ENCODE peak calls at places on chromosomes 2 and 18, in eight cellular contexts. L is heart left ventricle, M is AG04450, S is RWPE2, E is colonic mucosa, Q is body of pancreas, V is endothelial cell of umbilical vein, T is dorsolateral prefrontal cortex. B is an unnamed sample. For H3K27me3, the result is how much of the 10 kb centered on the place peaks cover.

GRCh38 chr2:19272039-19272438 is 86.4 kb downstream of the OSR1 start:
- DNase-seq in L (no peak), M (no peak), S (no peak), E (no peak), Q (no peak), V (no peak), T (no peak), B (no peak)

GRCh38 chr2:27569398-27569797 is 13.4 kb upstream of the ZNF512 start:
- DNase-seq in L (no peak), M (no peak), S (no peak), E (no peak), Q (no peak), V (no peak), T (no peak), B (no peak)

GRCh38 chr18:54983041-54983686 is 23.9 kb upstream of the CCDC68 start:
- DNase-seq in L (no peak), M (peak), S (no peak), E (no peak), Q (no peak), V (peak), T (no peak), B (peak)

GRCh38 chr18:45702871-45703270 is 21.1 kb upstream of the SLC14A1 start:
- DNase-seq in L (no peak), M (no peak), S (no peak), E (no peak), Q (no peak), V (no peak), T (no peak), B (no peak)

GRCh38 chr2:79223539-79223938 is 64.0 kb upstream of the REG3A start:
- DNase-seq in L (no peak), M (no peak), S (no peak), E (no peak), Q (no peak), V (no peak), T (no peak), B (no peak)

GRCh38 chr2:213013979-213014378 is 137.4 kb downstream of the IKZF2 start:
- DNase-seq in L (no peak), M (no peak), S (no peak), E (no peak), Q (no peak), V (no peak), T (no peak), B (no peak)

GRCh38 chr2:200618051-200618419 is 32.2 kb downstream of the AOX1 start:
- DNase-seq in L (no peak), M (no peak), S (no peak), E (no peak), Q (no peak), V (no peak), T (no peak), B (no peak)

GRCh38 chr18:41714872-41715271 is 240.2 kb upstream of the PIK3C3 start:
- DNase-seq in L (no peak), M (no peak), S (no peak), E (no peak), Q (no peak), V (no peak), T (no peak), B (no peak)

GRCh38 chr18:8314123-8314522 is 295.1 kb upstream of the RAB12 start:
- DNase-seq in L (no peak), M (no peak), S (no peak), E (no peak), Q (no peak), V (no peak), T (no peak), B (no peak)

GRCh38 chr2:148483675-148484074 is 160.9 kb upstream of the EPC2 start:
- DNase-seq in L (no peak), M (no peak), S (no peak), E (no peak), Q (no peak), V (no peak), T (no peak), B (no peak)

GRCh38 chr2:42795275-42795674 is 2.9 kb upstream of the HAAO start:
- DNase-seq in L (no peak), M (no peak), S (no peak), E (no peak), Q (no peak), V (no peak), T (no peak), B (no peak)

GRCh38 chr2:171271380-171271779 is 110.7 kb upstream of the TLK1 start:
- DNase-seq in L (no peak), M (no peak), S (no peak), E (no peak), Q (no peak), V (no peak), T (no peak), B (no peak)

GRCh38 chr2:204665244-204665643 is 120.0 kb downstream of the PARD3B start:
- DNase-seq in L (no peak), M (no peak), S (no peak), E (no peak), Q (no peak), V (no peak), T (no peak), B (peak)

GRCh38 chr2:121388371-121388770 is 103.4 kb upstream of the TFCP2L1 start:
- DNase-seq in L (no peak), M (no peak), S (no peak), E (no peak), Q (no peak), V (no peak), T (no peak), B (no peak)

GRCh38 chr2:176419591-176420071 is 150.4 kb downstream of the MTX2 start:
- DNase-seq in L (no peak), M (peak), S (no peak), E (no peak), Q (no peak), V (peak), T (no peak), B (peak)

GRCh38 chr2:212005077-212005671 is 533.4 kb downstream of the ERBB4 start:
- DNase-seq in L (no peak), M (no peak), S (no peak), E (peak), Q (no peak), V (peak), T (peak), B (peak)

GRCh38 chr2:171411214-171411613 is 22.6 kb downstream of the METTL8 start:
- DNase-seq in L (no peak), M (no peak), S (no peak), E (no peak), Q (no peak), V (no peak), T (no peak), B (no peak)

GRCh38 chr2:119864318-119864717 is 104.6 kb downstream of the PTPN4 start:
- DNase-seq in L (no peak), M (no peak), S (no peak), E (no peak), Q (no peak), V (peak), T (no peak), B (no peak)

GRCh38 chr2:236718207-236718992 is 148.8 kb downstream of the ACKR3 start:
- DNase-seq in L (no peak), M (no peak), S (no peak), E (no peak), Q (no peak), V (no peak), T (no peak), B (peak)

GRCh38 chr18:48915621-48916425 is 34.9 kb downstream of the SMAD7 start:
- DNase-seq in L (no peak), M (no peak), S (no peak), E (no peak), Q (no peak), V (no peak), T (no peak), B (no peak)

GRCh38 chr2:178195390-178196166 is 1.3 kb downstream of the OSBPL6 start:
- DNase-seq in L (no peak), M (no peak), S (no peak), E (no peak), Q (no peak), V (no peak), T (no peak), B (no peak)

GRCh38 chr2:106057206-106057605 is 136.9 kb downstream of the UXS1 start:
- DNase-seq in L (no peak), M (no peak), S (no peak), E (no peak), Q (no peak), V (no peak), T (no peak), B (no peak)

GRCh38 chr2:23670245-23670592 is 256.7 kb downstream of the ATAD2B start:
- DNase-seq in L (no peak), M (no peak), S (no peak), E (no peak), Q (no peak), V (no peak), T (no peak), B (no peak)

GRCh38 chr2:103159018-103159417 is 397.2 kb downstream of the TMEM182 start:
- DNase-seq in L (no peak), M (no peak), S (no peak), E (no peak), Q (no peak), V (no peak), T (no peak), B (no peak)

GRCh38 chr18:24930974-24931373 is 421.0 kb downstream of the ZNF521 start:
- DNase-seq in L (no peak), M (no peak), S (no peak), E (no peak), Q (peak), V (no peak), T (no peak), B (no peak)

GRCh38 chr18:59667488-59667887 is 29.7 kb downstream of the CCBE1 start:
- DNase-seq in L (no peak), M (no peak), S (no peak), E (no peak), Q (no peak), V (no peak), T (no peak), B (no peak)

GRCh38 chr2:235595420-235596010 is 101.7 kb downstream of the AGAP1 start:
- DNase-seq in L (no peak), M (peak), S (no peak), E (peak), Q (peak), V (peak), T (peak), B (peak)

GRCh38 chr2:8544786-8545631 is 136.8 kb upstream of the ID2 start:
- DNase-seq in L (peak), M (peak), S (peak), E (peak), Q (peak), V (no peak), T (peak), B (peak)

GRCh38 chr2:67374949-67375348 is 22.2 kb upstream of the ETAA1 start:
- DNase-seq in L (no peak), M (no peak), S (no peak), E (no peak), Q (no peak), V (no peak), T (no peak), B (no peak)

GRCh38 chr2:5777089-5777488 is 84.9 kb downstream of the SOX11 start:
- DNase-seq in L (no peak), M (no peak), S (no peak), E (no peak), Q (peak), V (no peak), T (no peak), B (no peak)

GRCh38 chr2:238863231-238863630 is 15.3 kb downstream of the TWIST2 start:
- DNase-seq in L (no peak), M (no peak), S (no peak), E (no peak), Q (no peak), V (no peak), T (no peak), B (no peak)

GRCh38 chr2:26591619-26592505 is 49.3 kb downstream of the CIB4 start:
- DNase-seq in L (peak), M (no peak), S (no peak), E (no peak), Q (no peak), V (no peak), T (no peak), B (no peak)

GRCh38 chr2:220847587-220847986 is 724.5 kb downstream of the EPHA4 start:
- DNase-seq in L (no peak), M (peak), S (peak), E (no peak), Q (no peak), V (no peak), T (no peak), B (peak)

GRCh38 chr2:239215136-239215925 is 185.5 kb downstream of the HDAC4 start:
- DNase-seq in L (no peak), M (no peak), S (no peak), E (no peak), Q (no peak), V (no peak), T (no peak), B (no peak)

GRCh38 chr2:142300517-142300916 is 169.7 kb upstream of the LRP1B start:
- DNase-seq in L (no peak), M (no peak), S (no peak), E (no peak), Q (no peak), V (no peak), T (no peak), B (no peak)

GRCh38 chr2:37180006-37180639 is 8.3 kb downstream of the SULT6B1 start:
- DNase-seq in L (no peak), M (no peak), S (no peak), E (no peak), Q (no peak), V (no peak), T (no peak), B (no peak)

GRCh38 chr2:3532941-3533340 is 13.6 kb upstream of the ADI1 start:
- DNase-seq in L (no peak), M (no peak), S (no peak), E (no peak), Q (no peak), V (no peak), T (no peak), B (no peak)

GRCh38 chr18:26157326-26157725 is 23.7 kb downstream of the PSMA8 start:
- DNase-seq in L (no peak), M (no peak), S (no peak), E (no peak), Q (no peak), V (no peak), T (no peak), B (no peak)

GRCh38 chr2:111227716-111228141 is 107.0 kb downstream of the BCL2L11 start:
- DNase-seq in L (no peak), M (peak), S (no peak), E (no peak), Q (no peak), V (no peak), T (no peak), B (peak)

GRCh38 chr2:12725238-12726187 is 8.8 kb downstream of the TRIB2 start:
- DNase-seq in L (no peak), M (no peak), S (no peak), E (no peak), Q (peak), V (no peak), T (no peak), B (no peak)

DNA sequence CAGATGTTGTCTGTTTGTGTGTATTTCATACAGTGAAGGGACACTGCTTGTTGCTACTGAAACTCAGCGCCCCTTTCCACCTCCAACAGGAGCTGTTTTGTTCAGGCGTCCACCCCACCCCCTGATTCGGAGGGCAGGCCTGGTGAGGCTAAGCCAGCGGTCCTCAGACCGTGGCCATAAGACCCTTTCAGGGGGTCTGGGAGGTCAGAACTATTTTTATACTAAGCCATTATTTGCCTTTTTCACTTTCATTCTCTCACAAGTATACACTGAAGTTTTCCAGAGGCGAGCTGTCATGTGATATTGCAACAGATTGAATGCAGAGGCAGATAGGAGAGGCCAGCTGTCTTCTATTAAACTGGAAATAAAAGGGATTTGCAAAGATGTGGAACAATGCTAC is 39.7 kb upstream of the IGFBP5 start:
- DNase-seq in L (no peak), M (peak), S (no peak), E (no peak), Q (no peak), V (no peak), T (no peak), B (no peak)
- H3K27me3 ChIP-seq in L (under half), M (under half), S (under half), E (under half), Q (under half), V (under half), T (under half), B (under half)

DNA sequence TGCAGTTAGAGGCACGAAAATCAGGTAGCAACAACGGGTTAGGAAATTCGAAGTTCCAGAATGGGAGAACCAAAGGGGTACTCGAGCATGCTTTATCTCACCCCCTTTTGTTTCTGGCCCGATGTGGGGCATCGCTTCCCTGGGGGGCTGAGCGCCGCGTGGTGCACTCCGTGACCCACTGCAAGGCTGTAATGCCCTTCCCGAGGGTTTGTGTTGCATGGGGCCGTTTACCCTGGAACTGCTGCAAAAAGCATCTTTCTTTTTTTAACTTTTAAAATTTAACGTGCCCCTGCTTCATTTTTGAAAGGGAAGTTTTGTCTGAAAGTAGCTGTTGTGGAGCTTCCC is 4.8 kb downstream of the GDF7 start:
- DNase-seq in L (no peak), M (no peak), S (no peak), E (no peak), Q (no peak), V (no peak), T (no peak), B (no peak)
- H3K27me3 ChIP-seq in L (half or more), M (half or more), S (half or more), E (half or more), Q (under half), V (under half), T (half or more), B (under half)

DNA sequence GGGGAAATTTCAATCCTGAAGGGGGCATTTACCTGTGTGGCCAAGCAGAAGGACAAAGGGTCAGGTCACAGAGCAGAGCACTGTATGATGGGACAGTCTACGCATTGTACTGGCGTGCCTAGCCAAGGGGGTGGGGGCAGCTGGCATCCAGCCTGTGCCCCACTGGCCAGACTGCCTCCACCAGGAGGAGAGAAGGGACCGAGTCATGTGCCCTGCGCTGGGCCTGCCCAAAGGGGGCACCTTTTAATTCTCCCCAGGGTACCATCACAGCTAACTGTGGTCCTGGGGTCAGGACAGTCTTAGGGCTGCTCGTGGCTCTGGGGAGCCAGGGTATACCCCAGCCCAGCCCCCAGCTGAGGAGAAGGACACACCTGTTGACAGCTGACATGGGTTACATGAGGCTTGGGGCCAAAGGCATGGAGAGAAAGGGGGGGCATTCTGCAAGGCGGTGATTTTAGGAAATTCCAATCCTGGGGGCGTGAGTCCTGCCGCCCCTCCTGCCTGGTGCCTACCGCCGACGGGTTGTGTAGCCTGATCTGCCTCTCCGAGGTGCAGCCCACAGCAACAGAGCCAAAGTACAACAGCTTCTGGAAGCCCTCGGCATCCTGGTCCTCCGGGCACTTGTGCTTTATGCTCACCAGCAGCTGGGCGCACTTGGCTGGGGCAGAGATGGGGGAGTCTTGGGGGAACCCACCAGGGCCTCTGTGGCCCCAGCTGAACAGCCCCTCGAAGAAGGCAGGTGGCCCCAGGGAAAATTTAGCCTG is 11.0 kb downstream of the CFAP65 start:
- DNase-seq in L (no peak), M (no peak), S (no peak), E (no peak), Q (no peak), V (no peak), T (no peak), B (no peak)
- H3K27me3 ChIP-seq in L (under half), M (under half), S (under half), E (under half), Q (under half), V (under half), T (under half), B (under half)

GRCh38 chr2:75140288-75140687 is 59.0 kb downstream of the TACR1 start:
- DNase-seq in L (no peak), M (no peak), S (no peak), E (no peak), Q (no peak), V (no peak), T (no peak), B (no peak)
- H3K27me3 ChIP-seq in L (under half), M (under half), S (under half), E (under half), Q (under half), V (under half), T (under half), B (under half)

GRCh38 chr2:96805026-96805425 is 11.0 kb upstream of the CNNM3 start:
- DNase-seq in L (no peak), M (no peak), S (no peak), E (no peak), Q (no peak), V (no peak), T (no peak), B (no peak)

GRCh38 chr2:96807127-96807471 is 9.0 kb upstream of the CNNM3 start:
- DNase-seq in L (no peak), M (no peak), S (no peak), E (no peak), Q (no peak), V (no peak), T (no peak), B (no peak)

GRCh38 chr2:96808176-96808837 is 7.8 kb upstream of the CNNM3 start:
- DNase-seq in L (no peak), M (no peak), S (no peak), E (no peak), Q (peak), V (no peak), T (peak), B (no peak)

GRCh38 chr2:96809216-96809882 is 6.7 kb upstream of the CNNM3 start:
- DNase-seq in L (no peak), M (no peak), S (no peak), E (no peak), Q (no peak), V (no peak), T (peak), B (no peak)

GRCh38 chr2:96806468-96807126 is 9.5 kb upstream of the CNNM3 start:
- DNase-seq in L (no peak), M (no peak), S (no peak), E (no peak), Q (no peak), V (no peak), T (no peak), B (no peak)
- H3K27me3 ChIP-seq in L (under half), M (under half), S (under half), E (under half), Q (under half), V (under half), T (under half), B (under half)

GRCh38 chr2:233242231-233242917 is 9.1 kb upstream of the ATG16L1 start:
- DNase-seq in L (no peak), M (no peak), S (no peak), E (no peak), Q (no peak), V (no peak), T (no peak), B (peak)

GRCh38 chr2:233243348-233243747 is 8.1 kb upstream of the ATG16L1 start:
- DNase-seq in L (no peak), M (no peak), S (no peak), E (no peak), Q (no peak), V (no peak), T (no peak), B (no peak)

GRCh38 chr2:233240897-233241296 is 10.6 kb upstream of the ATG16L1 start:
- DNase-seq in L (no peak), M (no peak), S (no peak), E (no peak), Q (no peak), V (no peak), T (no peak), B (no peak)

GRCh38 chr2:233244818-233245217 is 6.7 kb upstream of the ATG16L1 start:
- DNase-seq in L (no peak), M (no peak), S (no peak), E (no peak), Q (no peak), V (no peak), T (no peak), B (peak)

DNA sequence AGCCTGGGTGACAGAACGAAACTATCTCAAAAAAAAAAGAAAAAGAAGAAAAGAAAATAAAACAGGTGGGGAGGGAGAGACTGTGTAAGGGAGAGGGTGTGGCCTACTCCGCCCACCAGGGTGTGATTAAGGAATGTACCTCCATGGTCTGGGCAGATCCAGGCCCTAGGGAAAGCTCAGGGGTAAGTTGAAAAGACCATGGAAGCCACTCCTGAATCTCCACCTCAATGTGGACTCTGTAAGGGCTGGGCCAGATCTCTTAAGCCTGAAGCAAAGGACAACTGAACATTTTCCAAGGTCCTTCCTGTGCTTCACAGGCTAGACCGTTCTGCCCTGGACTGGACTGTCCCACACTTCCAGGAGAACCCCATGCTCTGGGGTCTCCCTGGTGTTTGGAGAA is 9.7 kb upstream of the ATG16L1 start:
- DNase-seq in L (no peak), M (no peak), S (no peak), E (peak), Q (no peak), V (no peak), T (no peak), B (no peak)
- H3K27me3 ChIP-seq in L (under half), M (under half), S (under half), E (under half), Q (under half), V (under half), T (under half), B (under half)